ENCODE peak calls at places on chromosome 15, in nine cellular contexts. L is progenitor cell of endocrine pancreas, M is AG09319, P is HL-60, X is colonic mucosa, N is astrocyte of the cerebellum, J is GM10248, B is AG04449, O is BE2C. D is an unnamed sample.

GRCh38 chr15:70018646-70019600 is 78.8 kb downstream of the TLE3 start:
- DNase-seq in P (no peak), X (no peak), O (no peak), N (no peak), J (peak), L (no peak), M (no peak), B (no peak), D (no peak)

GRCh38 chr15:62847900-62848489 is 194.6 kb upstream of the TPM1 start:
- DNase-seq in M (no peak), P (peak), J (peak), N (no peak), B (no peak), O (peak), X (peak), L (peak), D (peak)

GRCh38 chr15:74614744-74615312 is 808 bp upstream of the CLK3 start:
- DNase-seq in X (peak), L (peak), O (peak), P (peak), J (peak), M (peak), N (no peak), B (no peak), D (no peak)

GRCh38 chr15:40445411-40446055 is 4.8 kb downstream of the BAHD1 start:
- DNase-seq in L (no peak), B (peak), X (no peak), N (peak), P (no peak), O (no peak), J (no peak), M (no peak), D (no peak)

GRCh38 chr15:47586653-47587224 is 130.6 kb upstream of the SEMA6D start:
- DNase-seq in O (peak), X (peak), L (no peak), J (no peak), N (no peak), P (no peak), B (no peak), M (no peak), D (no peak)

GRCh38 chr15:74988007-74988800 is 7.2 kb upstream of the SCAMP5 start:
- DNase-seq in P (no peak), J (no peak), N (no peak), M (no peak), X (peak), B (no peak), L (peak), O (peak), D (peak)

GRCh38 chr15:100595964-100596363 is 6.0 kb downstream of the LINS1 start:
- DNase-seq in B (no peak), P (no peak), N (no peak), M (no peak), J (no peak), L (no peak), O (peak), X (no peak), D (no peak)

GRCh38 chr15:85389774-85390173 is 9.4 kb downstream of the AKAP13 start:
- DNase-seq in N (no peak), J (no peak), X (no peak), P (no peak), L (no peak), O (no peak), B (no peak), M (no peak), D (no peak)

GRCh38 chr15:95822946-95823345 is 507.6 kb upstream of the NR2F2 start:
- DNase-seq in B (no peak), N (no peak), O (no peak), X (no peak), M (no peak), P (no peak), L (no peak), J (no peak), D (no peak)

GRCh38 chr15:61661791-61662190 is 398.5 kb downstream of the VPS13C start:
- DNase-seq in B (no peak), O (no peak), L (no peak), X (no peak), M (no peak), P (no peak), J (no peak), N (no peak), D (no peak)

GRCh38 chr15:93378547-93378946 is 289.5 kb upstream of the RGMA start:
- DNase-seq in J (no peak), M (no peak), B (no peak), O (no peak), P (no peak), L (no peak), X (no peak), N (no peak), D (no peak)

GRCh38 chr15:63135804-63136203 is 14.1 kb downstream of the LACTB start:
- DNase-seq in P (no peak), J (no peak), L (no peak), B (peak), M (no peak), O (no peak), N (peak), X (no peak), D (no peak)

GRCh38 chr15:74044267-74045110 is 37.9 kb downstream of the GOLGA6A start:
- DNase-seq in L (no peak), N (no peak), P (no peak), M (no peak), X (no peak), J (no peak), B (no peak), O (no peak), D (no peak)

GRCh38 chr15:34759347-34759746 is 4.5 kb upstream of the GJD2 start:
- DNase-seq in N (no peak), B (no peak), X (no peak), P (no peak), O (no peak), J (no peak), L (no peak), M (no peak), D (no peak)

GRCh38 chr15:76973362-76973743 is 21.6 kb upstream of the PSTPIP1 start:
- DNase-seq in J (peak), P (no peak), M (no peak), L (no peak), B (no peak), O (peak), N (no peak), X (no peak), D (peak)

GRCh38 chr15:43266834-43267233 is at the start of gene TGM5:
- DNase-seq in N (no peak), M (no peak), B (no peak), P (peak), J (no peak), O (no peak), X (no peak), L (no peak), D (no peak)

GRCh38 chr15:67125589-67126502 is 60.4 kb downstream of the SMAD3 start:
- DNase-seq in B (peak), O (no peak), L (no peak), N (peak), P (no peak), J (no peak), X (no peak), M (peak), D (no peak)

GRCh38 chr15:87712211-87712610 is 544.3 kb downstream of the NTRK3 start:
- DNase-seq in J (no peak), B (no peak), O (peak), M (no peak), N (no peak), P (no peak), L (no peak), X (no peak), D (no peak)

GRCh38 chr15:26974120-26974780 is 3.3 kb downstream of the GABRG3 start:
- DNase-seq in M (no peak), B (no peak), P (no peak), J (no peak), O (no peak), L (no peak), N (peak), X (no peak), D (no peak)

GRCh38 chr15:48555244-48555804 is 90.2 kb downstream of the FBN1 start:
- DNase-seq in B (peak), O (no peak), L (no peak), M (no peak), J (no peak), N (peak), P (no peak), X (no peak), D (no peak)

GRCh38 chr15:36591534-36592411 is 12.3 kb downstream of the CDIN1 start:
- DNase-seq in N (peak), P (no peak), J (no peak), L (no peak), X (no peak), M (no peak), O (no peak), B (no peak), D (no peak)

GRCh38 chr15:80709542-80709941 is 14.4 kb downstream of the ABHD17C start:
- DNase-seq in B (no peak), X (peak), M (no peak), L (no peak), P (no peak), J (no peak), O (no peak), N (no peak), D (no peak)

GRCh38 chr15:98155356-98155755 is 194.9 kb downstream of the ARRDC4 start:
- DNase-seq in P (no peak), X (no peak), L (no peak), J (no peak), N (no peak), B (no peak), M (no peak), O (no peak), D (no peak)
- TF ChIP-seq CTCF in P (no peak), X (no peak), L (no peak), J (no peak), N (no peak), B (no peak), M (no peak), O (no peak), D (no peak)

DNA sequence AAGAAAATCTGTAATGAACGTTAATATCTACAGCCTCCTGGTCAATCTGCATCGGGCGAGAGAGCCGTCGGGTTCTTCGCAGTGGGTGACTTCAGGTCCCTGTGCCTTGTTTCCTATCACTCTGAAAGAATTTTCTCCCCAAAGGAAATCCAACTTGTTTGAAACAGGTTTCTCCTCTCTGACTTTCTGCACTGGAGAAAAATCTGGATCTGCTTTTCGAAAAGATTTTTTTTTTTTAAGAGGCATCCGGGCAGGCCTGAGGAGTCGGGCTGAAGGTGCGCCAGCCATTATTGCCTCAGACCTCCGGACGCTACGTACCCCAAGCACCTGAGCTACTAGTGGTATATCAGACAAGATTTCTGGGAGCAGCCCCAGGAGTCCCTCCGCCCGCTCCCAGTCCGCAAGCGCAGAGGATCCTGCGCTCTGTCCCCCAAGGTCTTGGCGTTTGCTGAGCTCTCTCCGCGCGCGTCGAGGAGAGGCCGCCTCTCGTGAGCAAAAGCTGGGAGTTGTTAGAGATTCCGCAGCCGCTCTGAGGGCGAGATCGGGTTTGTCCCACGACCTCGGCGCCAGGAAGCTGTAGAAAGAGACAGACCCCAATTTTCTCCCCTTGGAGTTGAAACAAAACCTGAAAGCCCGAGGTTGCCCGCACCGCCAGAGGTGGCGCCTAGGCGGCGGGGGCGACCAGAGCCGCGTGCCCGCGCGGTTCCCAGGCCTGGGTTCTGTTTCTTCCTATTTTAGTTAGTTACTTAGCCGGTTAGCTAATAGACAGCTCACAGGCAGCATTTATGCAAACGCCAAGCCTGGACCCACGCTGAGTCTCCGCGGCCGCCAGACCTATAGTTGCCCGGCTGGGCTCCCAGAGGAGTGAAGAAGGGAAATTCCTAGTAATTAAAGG is 72.4 kb upstream of the POLG start:
- DNase-seq in P (no peak), J (no peak), O (no peak), X (no peak), N (no peak), B (no peak), M (no peak), L (no peak), D (no peak)
- TF ChIP-seq CTCF in P (no peak), J (no peak), O (no peak), X (no peak), N (no peak), B (no peak), M (no peak), L (peak), D (no peak)

GRCh38 chr15:99137111-99137546 is 32.2 kb downstream of the SYNM start:
- DNase-seq in L (no peak), N (no peak), P (no peak), X (peak), J (no peak), B (no peak), M (no peak), O (no peak), D (no peak)

GRCh38 chr15:99137877-99138276 is 33.0 kb downstream of the SYNM start:
- DNase-seq in P (no peak), X (no peak), L (no peak), B (no peak), N (no peak), O (no peak), J (no peak), M (no peak), D (no peak)

GRCh38 chr15:99132584-99133287 is 27.9 kb downstream of the SYNM start:
- DNase-seq in O (no peak), B (no peak), N (no peak), P (no peak), J (no peak), X (no peak), L (no peak), M (no peak), D (no peak)

GRCh38 chr15:99134317-99134821 is 29.5 kb downstream of the SYNM start:
- DNase-seq in J (no peak), M (no peak), B (no peak), P (no peak), O (no peak), L (no peak), X (no peak), N (no peak), D (no peak)

GRCh38 chr15:99135194-99135593 is 30.3 kb downstream of the SYNM start:
- DNase-seq in O (no peak), P (no peak), B (no peak), N (no peak), L (no peak), X (no peak), M (no peak), J (peak), D (peak)
- TF ChIP-seq CTCF in O (no peak), P (no peak), B (no peak), N (no peak), L (no peak), X (no peak), M (no peak), J (no peak), D (no peak)

GRCh38 chr15:51313644-51314280 is 24.6 kb downstream of the CYP19A1 start:
- DNase-seq in J (no peak), L (no peak), B (no peak), N (no peak), M (no peak), O (no peak), P (no peak), X (no peak), D (no peak)

GRCh38 chr15:51312132-51312531 is 26.3 kb downstream of the CYP19A1 start:
- DNase-seq in B (no peak), L (no peak), X (no peak), J (no peak), N (no peak), P (no peak), M (peak), O (no peak), D (no peak)

GRCh38 chr15:51312754-51313390 is 25.5 kb downstream of the CYP19A1 start:
- DNase-seq in J (no peak), O (no peak), X (no peak), N (peak), L (no peak), B (no peak), M (no peak), P (no peak), D (no peak)

GRCh38 chr15:51310064-51310463 is 28.3 kb downstream of the CYP19A1 start:
- DNase-seq in M (peak), N (no peak), B (no peak), P (no peak), L (no peak), J (no peak), X (no peak), O (no peak), D (no peak)

GRCh38 chr15:51311510-51311909 is 26.9 kb downstream of the CYP19A1 start:
- DNase-seq in M (no peak), O (no peak), N (no peak), J (no peak), L (no peak), P (no peak), B (no peak), X (no peak), D (no peak)
- TF ChIP-seq CTCF in M (no peak), O (no peak), N (no peak), J (no peak), L (no peak), P (no peak), B (no peak), X (no peak), D (no peak)

DNA sequence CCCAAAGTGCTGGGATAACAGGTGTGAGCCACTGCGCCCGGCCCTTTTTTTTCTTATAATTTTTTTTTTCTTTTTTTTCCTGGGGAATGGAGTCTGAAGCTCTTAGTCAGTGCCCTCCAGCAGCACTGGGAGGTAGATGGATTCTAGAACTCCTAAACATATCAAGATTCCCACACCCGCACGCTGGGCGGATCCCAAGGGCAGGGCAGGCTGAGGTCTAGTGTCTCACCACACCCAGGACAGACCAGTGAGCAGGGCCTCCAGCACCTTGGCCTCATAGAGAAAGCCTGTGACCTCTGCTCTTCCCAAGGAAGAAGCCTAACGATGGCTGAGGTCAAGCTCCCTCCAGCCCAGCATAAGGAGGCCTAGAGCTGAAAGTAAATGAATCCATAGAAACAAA is 153.7 kb upstream of the MEF2A start:
- DNase-seq in M (no peak), X (no peak), J (peak), L (no peak), O (no peak), B (no peak), N (no peak), P (no peak), D (no peak)
- TF ChIP-seq CTCF in M (no peak), X (no peak), J (no peak), L (no peak), O (no peak), B (no peak), N (no peak), P (no peak), D (no peak)

GRCh38 chr15:68277605-68278344 is at the start of gene FEM1B:
- DNase-seq in P (peak), N (peak), L (peak), M (peak), J (peak), O (peak), B (peak), X (peak), D (peak)
- TF ChIP-seq CTCF in P (no peak), N (peak), L (peak), M (no peak), J (no peak), O (no peak), B (no peak), X (no peak), D (no peak)

D was measured in GM13977.